ENCODE peak calls at places on chromosomes 6 and 20, in seven cellular contexts. L is mesendoderm, F is lung, A is heart right ventricle, E is pancreas, U is right cardiac atrium, M is SK-N-SH. O is an unnamed sample.

GRCh38 chr6:46903175-46903574 is 18.6 kb downstream of the ADGRF5 start:
- DNase-seq in L (peak; percentile 44), F (no peak), A (peak; percentile 71), E (no peak), U (peak; percentile 36), M (no peak), O (peak; percentile 30)

GRCh38 chr6:25427549-25427948 is 148.4 kb downstream of the CARMIL1 start:
- DNase-seq in L (no peak), F (no peak), A (no peak), E (no peak), U (no peak), M (no peak), O (no peak)

GRCh38 chr20:4158466-4159050 is 143.2 kb upstream of the RNF24 start:
- DNase-seq in L (no peak), F (no peak), A (no peak), E (peak; percentile 8), U (no peak), M (no peak), O (no peak)

GRCh38 chr20:32609993-32610896 is 25.1 kb upstream of the NOL4L start:
- DNase-seq in L (no peak), F (no peak), A (no peak), E (no peak), U (no peak), M (peak; percentile 77), O (no peak)

GRCh38 chr6:32082951-32083350 is 26.2 kb downstream of the TNXB start:
- DNase-seq in L (no peak), F (peak; percentile 45), A (no peak), E (no peak), U (peak; percentile 82), M (no peak), O (no peak)

GRCh38 chr6:36033935-36034334 is 6.3 kb downstream of the MAPK14 start:
- DNase-seq in L (peak; percentile 26), F (peak; percentile 35), A (no peak), E (no peak), U (no peak), M (no peak), O (no peak)

GRCh38 chr20:4896119-4896700 is 105.1 kb downstream of the SLC23A2 start:
- DNase-seq in L (peak; percentile 26), F (no peak), A (no peak), E (no peak), U (no peak), M (no peak), O (no peak)

GRCh38 chr20:8946036-8946926 is 122.6 kb upstream of the PLCB4 start:
- DNase-seq in L (no peak), F (no peak), A (no peak), E (no peak), U (no peak), M (no peak), O (peak; percentile 29)

GRCh38 chr20:46151936-46152335 is 33.8 kb downstream of the CD40 start:
- DNase-seq in L (peak; percentile 52), F (no peak), A (no peak), E (no peak), U (no peak), M (peak; percentile 67), O (no peak)

GRCh38 chr6:111759836-111760785 is 113.1 kb downstream of the FYN start:
- DNase-seq in L (no peak), F (no peak), A (no peak), E (no peak), U (no peak), M (peak; percentile 65), O (no peak)

GRCh38 chr6:104921896-104922295 is 35.0 kb upstream of the LIN28B start:
- DNase-seq in L (peak; percentile 78), F (no peak), A (no peak), E (no peak), U (no peak), M (no peak), O (no peak)

GRCh38 chr20:18004389-18005031 is 35.7 kb downstream of the MGME1 start:
- DNase-seq in L (peak; percentile 45), F (no peak), A (no peak), E (no peak), U (no peak), M (no peak), O (peak; percentile 24)

GRCh38 chr6:12570461-12571030 is 146.0 kb upstream of the PHACTR1 start:
- DNase-seq in L (no peak), F (no peak), A (no peak), E (no peak), U (no peak), M (no peak), O (no peak)

DNA sequence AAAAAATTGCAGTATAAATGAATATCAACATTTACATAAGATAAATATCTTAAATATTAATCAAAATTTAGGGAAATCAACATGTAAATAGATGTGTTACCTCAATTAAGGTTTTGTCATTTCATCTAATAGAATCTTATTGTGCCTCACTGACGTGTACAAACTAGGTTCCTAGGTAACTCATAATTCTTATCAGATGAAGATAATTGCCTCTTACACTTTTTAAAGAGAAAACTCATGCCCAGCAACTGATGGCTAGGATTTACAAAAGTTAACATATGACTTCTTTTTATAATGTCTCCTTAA is 49.6 kb downstream of the FRK start:
- DNase-seq in L (no peak), F (no peak), A (no peak), E (no peak), U (no peak), M (no peak), O (no peak)
- H3K27ac ChIP-seq in L (no peak overlapping the region), F (peak overlapping the region; percentile 50), A (no peak overlapping the region), E (no peak overlapping the region), U (no peak overlapping the region), M (no peak overlapping the region), O (no peak overlapping the region)

DNA sequence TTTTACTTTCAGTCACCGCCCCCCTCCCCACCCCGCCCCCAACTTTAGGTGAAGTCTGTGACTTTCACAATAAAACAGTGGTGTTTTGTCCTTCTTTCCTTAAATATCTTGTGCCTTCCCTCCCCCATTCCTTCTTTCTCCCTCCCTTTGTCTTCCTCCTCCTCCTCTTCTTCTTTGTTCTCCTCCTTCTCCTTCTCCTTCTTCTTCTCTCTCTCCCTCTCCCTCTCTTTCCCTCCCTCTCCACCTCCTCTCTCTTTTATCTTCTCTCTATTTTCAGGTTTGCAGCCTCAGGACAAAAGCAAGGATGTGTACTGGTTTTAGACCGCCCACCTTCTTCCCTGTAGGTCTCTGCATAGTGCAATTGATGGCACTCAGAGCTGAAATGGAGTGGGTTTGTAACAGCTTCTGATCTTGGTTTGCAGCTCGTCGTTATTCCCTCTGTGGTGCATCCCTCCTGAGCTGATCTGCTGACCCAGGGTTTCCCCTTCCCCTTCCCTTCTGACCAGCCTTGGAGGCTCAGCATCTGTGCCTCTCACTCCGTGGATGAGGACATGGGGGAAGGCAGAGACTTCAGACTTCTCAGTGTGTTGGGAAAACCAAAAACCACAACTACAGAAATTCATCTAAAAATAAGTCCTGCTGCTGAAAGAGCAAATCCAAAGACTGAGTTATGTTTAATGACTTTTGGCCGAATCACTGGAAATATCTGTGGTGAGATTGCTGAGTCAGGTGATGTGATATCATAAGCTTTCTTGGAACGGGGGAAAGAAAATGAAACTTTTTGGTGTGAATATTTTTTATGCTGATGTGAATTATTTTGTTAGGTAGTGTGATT is 6.9 kb downstream of the VGLL2 start:
- DNase-seq in L (no peak), F (no peak), A (no peak), E (no peak), U (no peak), M (no peak), O (peak; percentile 76)
- H3K4me3 ChIP-seq in L (no peak overlapping the region), F (no peak overlapping the region), A (no peak overlapping the region), E (no peak overlapping the region), U (no peak overlapping the region), M (no peak overlapping the region), O (no peak overlapping the region)

DNA sequence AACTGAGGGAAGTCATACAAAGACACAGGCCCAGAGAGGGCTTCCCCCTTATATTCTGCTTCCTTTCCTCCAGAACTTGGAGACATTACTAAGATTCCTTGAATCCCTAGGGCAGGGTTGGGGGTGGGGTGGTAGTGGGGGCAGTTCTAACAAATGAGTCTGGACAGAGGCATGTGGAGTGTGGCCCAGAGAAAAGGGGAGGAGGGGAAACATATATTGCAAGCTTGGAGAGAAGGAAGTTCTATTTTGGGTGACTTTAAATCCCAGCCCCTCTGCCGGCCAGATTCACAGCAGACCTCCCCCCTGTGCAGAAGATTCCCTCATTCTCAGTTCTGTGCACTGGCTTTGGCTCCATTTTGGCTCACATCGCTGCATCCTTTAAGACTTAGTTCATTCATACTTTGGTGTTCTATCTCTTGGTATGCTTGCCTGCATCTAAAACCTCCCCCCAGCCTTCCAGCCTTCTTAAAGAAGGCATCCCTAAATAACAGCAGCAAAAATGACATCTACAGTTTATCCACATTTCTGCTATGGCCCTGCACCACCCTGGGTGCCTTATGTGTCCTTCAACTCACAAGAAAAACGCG is 43.8 kb downstream of the DAAM2 start:
- DNase-seq in L (peak; percentile 72), F (no peak), A (peak; percentile 33), E (no peak), U (no peak), M (no peak), O (no peak)
- H3K27ac ChIP-seq in L (no peak overlapping the region), F (no peak overlapping the region), A (no peak overlapping the region), E (no peak overlapping the region), U (no peak overlapping the region), M (no peak overlapping the region), O (no peak overlapping the region)

GRCh38 chr6:1576166-1576565 is 33.5 kb upstream of the FOXC1 start:
- DNase-seq in L (no peak), F (no peak), A (no peak), E (no peak), U (no peak), M (no peak), O (no peak)
- H3K4me3 ChIP-seq in L (no peak overlapping the region), F (no peak overlapping the region), A (no peak overlapping the region), E (no peak overlapping the region), U (no peak overlapping the region), M (no peak overlapping the region), O (peak overlapping the region; percentile 49)

GRCh38 chr6:159977242-159978214 is 8.6 kb downstream of the IGF2R start:
- DNase-seq in L (no peak), F (no peak), A (peak; percentile 85), E (no peak), U (peak; percentile 67), M (no peak), O (peak; percentile 90)

GRCh38 chr6:159980474-159980873 is 11.6 kb downstream of the IGF2R start:
- DNase-seq in L (no peak), F (no peak), A (no peak), E (no peak), U (no peak), M (no peak), O (no peak)

GRCh38 chr6:159981171-159981571 is 12.3 kb downstream of the IGF2R start:
- DNase-seq in L (no peak), F (no peak), A (no peak), E (no peak), U (no peak), M (no peak), O (no peak)

GRCh38 chr6:159978291-159979135 is 9.6 kb downstream of the IGF2R start:
- DNase-seq in L (peak; percentile 41), F (no peak), A (no peak), E (no peak), U (no peak), M (no peak), O (no peak)

GRCh38 chr6:159979136-159979874 is 10.4 kb downstream of the IGF2R start:
- DNase-seq in L (peak; percentile 83), F (no peak), A (no peak), E (no peak), U (no peak), M (no peak), O (peak; percentile 98)
- H3K27ac ChIP-seq in L (peak overlapping the region; percentile 3), F (peak overlapping the region; percentile 73), A (peak overlapping the region; percentile 56), E (peak overlapping the region; percentile 49), U (peak overlapping the region; percentile 46), M (no peak overlapping the region), O (peak overlapping the region; percentile 97)

O was measured in SJCRH30.